ENCODE peak calls at places on chromosome 3, in nine cellular contexts. L is NCI-H1092 treated with DMSO at 0.1 percent for 48 hours; H is ELR; M is stimulated activated CD4-positive, alpha-beta T cell treated with anti-CD3 and anti-CD28 coated beads, Interleukin-2, amount 100 ng/mL, for 48 hours; C is brain microvascular endothelial cell; G is left ventricle myocardium inferior; Z is suprapubic skin; P is neuronal stem cell; W is left kidney. I is an unnamed sample.
A peak's percentile ranks its signal among the peaks of the same experiment; 100 is the strongest.

GRCh38 chr3:136928240-136928639 is 29.5 kb upstream of the IL20RB start:
- DNase-seq in L (no peak), H (no peak), M (no peak), C (no peak), G (no peak), Z (no peak), P (no peak), W (no peak), I (no peak)

GRCh38 chr3:94928921-94929320 is 866.1 kb downstream of the NSUN3 start:
- DNase-seq in L (no peak), H (peak; percentile 1), M (no peak), C (peak; percentile 25), G (no peak), Z (no peak), P (no peak), W (peak; percentile 27), I (peak; percentile 93)

GRCh38 chr3:48528754-48529153 is 24.8 kb upstream of the SHISA5 start:
- DNase-seq in L (no peak), H (no peak), M (no peak), C (no peak), G (no peak), Z (no peak), P (no peak), W (no peak), I (peak; percentile 6)

GRCh38 chr3:68999605-69000004 is 13.9 kb downstream of the EOGT start:
- DNase-seq in L (no peak), H (no peak), M (no peak), C (no peak), G (no peak), Z (no peak), P (no peak), W (no peak), I (no peak)

GRCh38 chr3:47337656-47338055 is 43.2 kb upstream of the PTPN23 start:
- DNase-seq in L (no peak), H (no peak), M (no peak), C (no peak), G (no peak), Z (no peak), P (no peak), W (no peak), I (no peak)

GRCh38 chr3:197749315-197749600 is 425 bp upstream of the FYTTD1 start:
- DNase-seq in L (no peak), H (peak; percentile 77), M (no peak), C (peak; percentile 44), G (no peak), Z (no peak), P (no peak), W (no peak), I (peak; percentile 45)

GRCh38 chr3:112391648-112392047 is 58.7 kb downstream of the CD200 start:
- DNase-seq in L (no peak), H (no peak), M (no peak), C (peak; percentile 88), G (no peak), Z (no peak), P (no peak), W (no peak), I (no peak)

GRCh38 chr3:116423365-116423764 is 21.9 kb downstream of the LSAMP start:
- DNase-seq in L (peak; percentile 33), H (no peak), M (no peak), C (no peak), G (no peak), Z (no peak), P (peak; percentile 62), W (no peak), I (no peak)

GRCh38 chr3:8573342-8573926 is 71.2 kb downstream of the SSUH2 start:
- DNase-seq in L (no peak), H (no peak), M (no peak), C (no peak), G (no peak), Z (no peak), P (no peak), W (no peak), I (no peak)

GRCh38 chr3:17033516-17034168 is 148.9 kb downstream of the PLCL2 start:
- DNase-seq in L (no peak), H (peak; percentile 15), M (no peak), C (no peak), G (no peak), Z (no peak), P (no peak), W (no peak), I (peak; percentile 26)

GRCh38 chr3:6985848-6986247 is 124.9 kb downstream of the GRM7 start:
- DNase-seq in L (no peak), H (no peak), M (no peak), C (no peak), G (no peak), Z (no peak), P (no peak), W (no peak), I (no peak)

GRCh38 chr3:45647148-45647619 is 42.0 kb upstream of the SACM1L start:
- DNase-seq in L (no peak), H (peak; percentile 94), M (no peak), C (peak; percentile 76), G (no peak), Z (no peak), P (no peak), W (no peak), I (peak; percentile 89)

GRCh38 chr3:154795582-154795981 is 284.5 kb upstream of the MME start:
- DNase-seq in L (no peak), H (peak; percentile 99), M (no peak), C (peak; percentile 96), G (no peak), Z (no peak), P (no peak), W (no peak), I (peak; percentile 69)

GRCh38 chr3:30643763-30644462 is 37.5 kb downstream of the TGFBR2 start:
- DNase-seq in L (no peak), H (no peak), M (no peak), C (no peak), G (no peak), Z (no peak), P (no peak), W (no peak), I (no peak)

GRCh38 chr3:149576071-149576564 is 81.7 kb downstream of the WWTR1 start:
- DNase-seq in L (peak; percentile 11), H (peak; percentile 99), M (no peak), C (peak; percentile 92), G (no peak), Z (no peak), P (no peak), W (peak; percentile 69), I (peak; percentile 98)

GRCh38 chr3:69542265-69543079 is 156.6 kb upstream of the FRMD4B start:
- DNase-seq in L (no peak), H (no peak), M (no peak), C (no peak), G (peak; percentile 46), Z (peak; percentile 79), P (peak; percentile 74), W (peak; percentile 82), I (peak; percentile 27)